ENCODE peak calls at places on chromosomes 1 and 21, in five cellular contexts. One of them, this sample, is unnamed.

GRCh38 chr1:12386130-12386529 is 156.3 kb downstream of the VPS13D start:
- DNase-seq in nephron progenitor cell: no peak
- DNase-seq in RPMI8226: no peak
- DNase-seq in adipocyte: no peak
- DNase-seq in progenitor cell of endocrine pancreas: no peak
- DNase-seq in this sample: peak; percentile 23

GRCh38 chr1:109942434-109942833 is 31.8 kb downstream of the CSF1 start:
- DNase-seq in adipocyte: no peak
- DNase-seq in RPMI8226: no peak
- DNase-seq in progenitor cell of endocrine pancreas: no peak
- DNase-seq in nephron progenitor cell: no peak
- DNase-seq in this sample: no peak

GRCh38 chr1:19980298-19980697 is 880 bp upstream of the PLA2G2A start:
- DNase-seq in RPMI8226: no peak
- DNase-seq in adipocyte: no peak
- DNase-seq in nephron progenitor cell: no peak
- DNase-seq in progenitor cell of endocrine pancreas: no peak
- DNase-seq in this sample: no peak

GRCh38 chr1:18668051-18668450 is 37.4 kb downstream of the PAX7 start:
- DNase-seq in RPMI8226: no peak
- DNase-seq in adipocyte: no peak
- DNase-seq in nephron progenitor cell: no peak
- DNase-seq in progenitor cell of endocrine pancreas: no peak
- DNase-seq in this sample: peak; percentile 71

GRCh38 chr1:162502928-162503327 is 5.3 kb downstream of the UHMK1 start:
- DNase-seq in adipocyte: peak; percentile 45
- DNase-seq in progenitor cell of endocrine pancreas: no peak
- DNase-seq in RPMI8226: no peak
- DNase-seq in nephron progenitor cell: no peak
- DNase-seq in this sample: no peak

GRCh38 chr1:59104191-59104760 is 192.6 kb upstream of the FGGY start:
- DNase-seq in progenitor cell of endocrine pancreas: no peak
- DNase-seq in nephron progenitor cell: no peak
- DNase-seq in adipocyte: no peak
- DNase-seq in RPMI8226: no peak
- DNase-seq in this sample: no peak

GRCh38 chr1:165287781-165288180 is 68.7 kb downstream of the LMX1A start:
- DNase-seq in nephron progenitor cell: no peak
- DNase-seq in RPMI8226: no peak
- DNase-seq in adipocyte: no peak
- DNase-seq in progenitor cell of endocrine pancreas: no peak
- DNase-seq in this sample: no peak

GRCh38 chr1:198756470-198756869 is 117.6 kb downstream of the PTPRC start:
- DNase-seq in adipocyte: peak; percentile 61
- DNase-seq in progenitor cell of endocrine pancreas: no peak
- DNase-seq in nephron progenitor cell: no peak
- DNase-seq in RPMI8226: no peak
- DNase-seq in this sample: peak; percentile 45

GRCh38 chr1:88111806-88112205 is 572.3 kb upstream of the PKN2 start:
- DNase-seq in RPMI8226: no peak
- DNase-seq in nephron progenitor cell: no peak
- DNase-seq in adipocyte: no peak
- DNase-seq in progenitor cell of endocrine pancreas: no peak
- DNase-seq in this sample: no peak

GRCh38 chr1:226627924-226628623 is 79.5 kb downstream of the STUM start:
- DNase-seq in progenitor cell of endocrine pancreas: no peak
- DNase-seq in nephron progenitor cell: no peak
- DNase-seq in adipocyte: no peak
- DNase-seq in RPMI8226: no peak
- DNase-seq in this sample: no peak

GRCh38 chr1:20439282-20439681 is 46.7 kb downstream of the CAMK2N1 start:
- DNase-seq in nephron progenitor cell: peak; percentile 28
- DNase-seq in adipocyte: peak; percentile 35
- DNase-seq in RPMI8226: peak; percentile 15
- DNase-seq in progenitor cell of endocrine pancreas: no peak
- DNase-seq in this sample: no peak

GRCh38 chr21:45074818-45075605 is 632 bp downstream of the ADARB1 start:
- DNase-seq in nephron progenitor cell: peak; percentile 63
- DNase-seq in progenitor cell of endocrine pancreas: no peak
- DNase-seq in RPMI8226: peak; percentile 50
- DNase-seq in adipocyte: peak; percentile 57
- DNase-seq in this sample: peak; percentile 13

GRCh38 chr1:23805025-23805424 is 4.5 kb upstream of the GALE start:
- DNase-seq in adipocyte: no peak
- DNase-seq in RPMI8226: no peak
- DNase-seq in nephron progenitor cell: no peak
- DNase-seq in progenitor cell of endocrine pancreas: no peak
- DNase-seq in this sample: no peak

GRCh38 chr21:14734191-14734590 is 188.1 kb upstream of the SAMSN1 start:
- DNase-seq in nephron progenitor cell: no peak
- DNase-seq in progenitor cell of endocrine pancreas: no peak
- DNase-seq in adipocyte: no peak
- DNase-seq in RPMI8226: no peak
- DNase-seq in this sample: no peak

GRCh38 chr21:43928726-43929125 is 63.7 kb downstream of the AGPAT3 start:
- DNase-seq in nephron progenitor cell: no peak
- DNase-seq in adipocyte: no peak
- DNase-seq in RPMI8226: no peak
- DNase-seq in progenitor cell of endocrine pancreas: no peak
- DNase-seq in this sample: no peak

GRCh38 chr1:153532161-153532560 is 3.6 kb downstream of the S100A6 start:
- DNase-seq in progenitor cell of endocrine pancreas: no peak
- DNase-seq in nephron progenitor cell: no peak
- DNase-seq in RPMI8226: peak; percentile 61
- DNase-seq in adipocyte: no peak
- DNase-seq in this sample: no peak

GRCh38 chr1:12630946-12631540 is 12.8 kb upstream of the AADACL4 start:
- DNase-seq in progenitor cell of endocrine pancreas: no peak
- DNase-seq in RPMI8226: no peak
- DNase-seq in adipocyte: no peak
- DNase-seq in nephron progenitor cell: no peak
- DNase-seq in this sample: no peak